ENCODE peak calls at places on chromosomes 6 and 20, in five cellular contexts. S, C, G, B and I are unnamed samples.

GRCh38 chr6:16146527-16146955 is 17.7 kb downstream of the MYLIP start:
- DNase-seq in S (peak; percentile 33), C (no peak), G (no peak), B (peak; percentile 38), I (peak; percentile 63)

GRCh38 chr6:146358341-146359046 is 185.1 kb upstream of the RAB32 start:
- DNase-seq in S (no peak), C (no peak), G (no peak), B (no peak), I (no peak)

GRCh38 chr20:31712112-31712553 is 10.5 kb downstream of the BCL2L1 start:
- DNase-seq in S (peak; percentile 52), C (no peak), G (peak; percentile 71), B (no peak), I (no peak)

GRCh38 chr6:43296780-43297494 is 1.1 kb upstream of the SLC22A7 start:
- DNase-seq in S (no peak), C (no peak), G (no peak), B (no peak), I (no peak)

GRCh38 chr6:27295301-27296079 is 16.6 kb downstream of the POM121L2 start:
- DNase-seq in S (no peak), C (no peak), G (no peak), B (no peak), I (no peak)

GRCh38 chr6:32967151-32968091 is 973 bp upstream of the BRD2 start:
- DNase-seq in S (no peak), C (no peak), G (no peak), B (peak; percentile 49), I (no peak)

GRCh38 chr6:153424719-153425400 is 293.8 kb upstream of the RGS17 start:
- DNase-seq in S (no peak), C (no peak), G (no peak), B (no peak), I (no peak)

GRCh38 chr6:13484138-13484708 is 3.2 kb downstream of the GFOD1 start:
- DNase-seq in S (no peak), C (no peak), G (no peak), B (no peak), I (no peak)

GRCh38 chr6:86016567-86016966 is 373.9 kb upstream of the SYNCRIP start:
- DNase-seq in S (no peak), C (no peak), G (no peak), B (no peak), I (no peak)

DNA sequence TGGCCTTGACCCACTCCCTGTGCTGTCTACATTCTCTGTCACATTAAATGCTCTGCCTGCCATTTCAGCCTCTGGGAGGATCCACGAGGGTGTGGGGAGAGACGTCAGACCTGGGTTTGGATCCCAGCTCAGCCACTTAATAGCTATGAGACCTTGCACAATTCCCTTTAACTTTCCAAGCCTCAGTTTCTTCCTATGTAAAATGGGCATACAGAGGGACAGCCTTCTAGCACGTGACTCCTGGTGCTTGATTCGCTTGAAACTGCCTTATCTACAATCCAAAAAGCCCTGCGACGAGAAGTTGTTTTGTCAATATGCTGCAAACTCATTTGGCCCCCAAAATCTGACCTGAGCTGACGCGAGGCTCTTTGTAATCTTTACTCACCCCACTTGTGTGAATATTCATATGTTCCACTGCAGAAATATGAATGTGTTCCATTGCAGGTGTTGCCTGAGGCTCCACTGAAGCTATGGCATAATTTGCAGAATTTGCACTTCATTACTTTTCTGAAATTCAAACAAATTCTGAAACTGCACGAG is 40.1 kb downstream of the TOX2 start:
- DNase-seq in S (no peak), C (no peak), G (no peak), B (no peak), I (no peak)
- H3K4me1 ChIP-seq in S (peaks cover 11% of the 10 kb centered on the region), C (peaks cover 54% of the 10 kb centered on the region), G (no peaks in the 10 kb centered on the region), B (peaks cover 49% of the 10 kb centered on the region), I (peaks cover 5% of the 10 kb centered on the region)

DNA sequence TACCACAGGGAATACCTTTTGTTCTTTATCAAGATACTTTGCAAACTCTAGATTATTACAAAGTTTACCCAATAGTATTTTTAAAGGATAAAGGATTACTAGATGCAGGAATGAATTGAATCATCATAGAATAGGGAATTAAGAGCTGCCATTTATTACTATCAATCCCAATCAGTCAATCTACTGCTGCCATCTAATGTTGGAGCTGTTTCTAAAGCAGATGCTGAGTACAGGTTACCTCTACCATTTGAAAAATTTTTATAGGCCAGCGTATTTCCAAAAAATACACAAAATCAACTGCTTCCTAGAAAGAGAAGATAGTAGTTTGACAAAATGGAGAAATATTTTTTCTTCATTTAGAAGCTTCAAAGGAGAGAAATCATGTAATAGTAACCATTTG is 520.4 kb downstream of the ADGRB3 start:
- DNase-seq in S (no peak), C (no peak), G (no peak), B (no peak), I (no peak)
- TF ChIP-seq CTCF in S (no peak), C (no peak), G (no peak), B (peak; percentile 22), I (peak; percentile 5)

DNA sequence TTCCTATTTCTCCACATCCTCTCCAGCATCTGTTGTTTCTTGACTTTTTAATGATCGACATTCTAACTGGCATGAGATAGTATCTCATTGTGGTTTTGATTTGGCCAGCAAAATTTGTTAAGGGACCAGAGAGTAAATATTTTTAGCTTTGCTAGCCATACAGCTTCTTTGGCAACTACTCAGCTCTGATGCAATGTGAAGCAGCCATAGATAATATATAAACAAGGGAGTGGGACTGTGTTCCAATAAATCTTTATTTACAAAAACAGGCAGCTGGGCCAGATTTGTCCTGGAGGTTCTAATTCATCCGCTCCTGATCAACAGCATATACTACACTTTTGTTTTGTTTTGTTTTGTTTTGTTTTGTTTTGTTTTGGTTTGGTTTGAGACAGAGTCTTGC is 202.9 kb downstream of the ZNF217 start:
- DNase-seq in S (no peak), C (no peak), G (no peak), B (no peak), I (no peak)
- H3K4me1 ChIP-seq in S (no peaks in the 10 kb centered on the region), C (no peaks in the 10 kb centered on the region), G (no peaks in the 10 kb centered on the region), B (no peaks in the 10 kb centered on the region), I (no peaks in the 10 kb centered on the region)

DNA sequence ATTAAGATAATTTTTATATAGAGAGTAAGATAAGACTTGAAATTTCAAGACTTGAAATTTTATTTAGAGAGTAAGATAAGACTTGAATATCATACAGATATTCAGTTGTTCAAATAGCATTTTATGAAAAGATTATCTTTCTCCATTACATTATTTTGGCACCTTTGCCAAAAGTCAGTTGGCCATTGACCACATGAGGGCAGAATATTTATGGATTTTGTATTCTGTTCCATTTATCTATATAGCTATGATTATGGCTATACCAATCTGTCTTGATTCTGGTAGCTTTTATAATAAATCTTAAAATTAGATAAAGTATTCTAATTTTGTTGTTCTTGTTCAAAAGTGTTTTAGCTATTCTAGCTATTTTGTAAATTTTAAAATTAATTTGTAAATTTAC is 537.9 kb upstream of the GJE1 start:
- DNase-seq in S (no peak), C (no peak), G (no peak), B (no peak), I (no peak)
- TF ChIP-seq CTCF in S (no peak), C (no peak), G (no peak), B (peak; percentile 25), I (no peak)

GRCh38 chr6:11296449-11297375 is 64.2 kb upstream of the NEDD9 start:
- DNase-seq in S (no peak), C (no peak), G (no peak), B (no peak), I (no peak)
- H3K4me1 ChIP-seq in S (no peaks in the 10 kb centered on the region), C (peaks cover 11% of the 10 kb centered on the region), G (no peaks in the 10 kb centered on the region), B (peaks cover 4% of the 10 kb centered on the region), I (peaks cover 3% of the 10 kb centered on the region)

DNA sequence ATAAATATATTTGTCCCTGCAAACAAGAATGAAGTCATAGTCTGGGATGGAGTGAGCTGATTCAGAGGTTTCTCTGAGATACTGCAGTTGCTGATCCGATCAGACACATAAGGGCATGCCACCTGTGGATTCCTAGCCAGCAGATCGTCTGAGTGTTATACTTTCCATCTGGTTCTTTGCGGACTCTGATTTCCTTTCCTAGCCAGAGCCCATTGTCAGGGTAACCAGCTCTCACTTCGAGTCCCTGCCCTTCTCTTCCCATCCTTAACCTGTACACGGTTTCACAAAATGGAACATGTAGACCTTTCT is 100.9 kb downstream of the TMEM200A start:
- DNase-seq in S (no peak), C (no peak), G (no peak), B (no peak), I (no peak)
- TF ChIP-seq CTCF in S (no peak), C (no peak), G (no peak), B (no peak), I (no peak)

DNA sequence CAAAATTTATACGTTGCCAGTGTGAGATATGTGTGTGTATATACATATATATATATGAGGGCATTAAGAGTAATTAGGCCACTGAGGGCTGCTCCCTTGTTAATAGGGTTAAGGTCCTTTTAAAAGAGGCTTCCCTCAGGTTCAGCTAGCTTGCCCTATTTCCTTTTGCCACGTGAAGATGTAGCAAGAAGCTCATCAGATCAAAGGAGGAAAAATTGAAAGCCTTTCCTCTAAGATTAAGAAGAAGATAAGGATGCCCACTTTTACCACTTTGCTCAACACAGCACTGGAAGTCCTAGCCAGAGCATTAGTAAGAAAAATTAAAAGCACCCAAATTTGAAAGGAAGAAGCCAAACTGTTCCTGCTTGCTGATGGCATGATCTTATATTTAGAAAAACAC is 33.2 kb upstream of the ISM1 start:
- DNase-seq in S (no peak), C (no peak), G (no peak), B (no peak), I (no peak)
- H3K4me1 ChIP-seq in S (no peaks in the 10 kb centered on the region), C (no peaks in the 10 kb centered on the region), G (no peaks in the 10 kb centered on the region), B (no peaks in the 10 kb centered on the region), I (no peaks in the 10 kb centered on the region)

DNA sequence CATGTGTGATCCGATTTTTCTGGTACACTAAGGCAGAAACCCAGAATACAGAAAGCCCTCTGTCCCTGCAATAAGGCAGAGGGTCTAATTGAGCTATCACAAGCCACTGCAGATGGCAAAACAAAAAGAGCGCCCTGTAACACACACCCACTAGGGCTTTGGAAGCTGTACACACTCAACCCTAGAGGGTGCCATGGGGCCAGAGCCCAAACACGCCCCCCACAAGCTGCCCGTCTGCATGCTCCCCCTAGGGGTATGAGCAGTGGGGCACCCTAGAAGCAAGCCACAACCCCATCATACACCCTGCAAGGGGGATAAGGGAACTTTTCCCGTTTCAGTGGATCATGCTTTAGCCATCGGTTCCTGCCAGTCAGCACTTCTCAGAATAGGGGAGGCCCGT is 62.2 kb upstream of the PDE10A start:
- DNase-seq in S (no peak), C (no peak), G (no peak), B (no peak), I (no peak)
- TF ChIP-seq CTCF in S (no peak), C (no peak), G (no peak), B (no peak), I (no peak)

GRCh38 chr20:36854343-36855240 is 21.3 kb upstream of the TLDC2 start:
- DNase-seq in S (no peak), C (no peak), G (no peak), B (no peak), I (no peak)

GRCh38 chr20:36855241-36855657 is 20.7 kb upstream of the TLDC2 start:
- DNase-seq in S (no peak), C (no peak), G (no peak), B (no peak), I (no peak)

GRCh38 chr20:36859282-36859555 is 16.7 kb upstream of the TLDC2 start:
- DNase-seq in S (no peak), C (no peak), G (no peak), B (no peak), I (no peak)

GRCh38 chr20:36856691-36857635 is 19.0 kb upstream of the TLDC2 start:
- DNase-seq in S (no peak), C (no peak), G (no peak), B (no peak), I (no peak)

DNA sequence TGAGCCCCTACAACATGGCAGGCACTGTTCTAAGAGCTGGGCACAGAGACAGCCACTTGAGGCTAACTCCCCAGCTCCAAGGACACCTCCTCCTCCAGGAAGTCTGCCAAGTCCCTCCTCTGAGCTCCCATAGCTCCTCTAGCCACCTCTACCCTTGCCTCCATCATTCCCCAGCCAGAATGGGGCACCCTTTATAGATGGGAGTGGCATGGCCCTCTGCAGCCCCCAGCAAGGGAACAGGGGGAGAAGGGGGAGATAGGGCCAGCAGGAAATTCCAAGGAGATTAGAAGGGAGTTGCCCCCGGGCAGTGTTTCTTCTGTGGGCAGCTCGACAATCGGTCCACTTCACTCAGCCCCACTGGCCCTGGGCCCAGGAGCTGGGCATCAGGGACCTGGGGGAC is 19.7 kb upstream of the TLDC2 start:
- DNase-seq in S (no peak), C (no peak), G (no peak), B (no peak), I (no peak)
- H3K4me1 ChIP-seq in S (no peaks in the 10 kb centered on the region), C (peaks cover 68% of the 10 kb centered on the region), G (peaks cover 25% of the 10 kb centered on the region), B (peaks cover 25% of the 10 kb centered on the region), I (peaks cover 38% of the 10 kb centered on the region)